ENCODE peak calls at places on chromosome 6, in nine cellular contexts. S is fibroblast of pulmonary artery; N is cardiac muscle cell; K is amniotic stem cell; X is upper lobe of right lung; Q is RCC 7860; E is type B pancreatic cell; L is activated T-helper 9 cell treated with anti-CD3 and anti-CD28 coated beads, Interleukin-2, amount 50 U/mL, for 16 hours; F is occipital lobe. M is an unnamed sample.

GRCh38 chr6:157760589-157761330 is 62.3 kb upstream of the SNX9 start:
- DNase-seq in S (peak), N (peak), K (peak), X (no peak), Q (peak), E (no peak), L (no peak), F (no peak), M (peak)

GRCh38 chr6:167244991-167245390 is 46.1 kb upstream of the UNC93A start:
- DNase-seq in S (no peak), N (no peak), K (no peak), X (no peak), Q (no peak), E (no peak), L (no peak), F (no peak), M (no peak)

GRCh38 chr6:54916858-54917257 is 70.3 kb downstream of the FAM83B start:
- DNase-seq in S (no peak), N (no peak), K (no peak), X (no peak), Q (peak), E (no peak), L (no peak), F (no peak), M (no peak)

GRCh38 chr6:8879334-8879733 is 444.0 kb upstream of the SLC35B3 start:
- DNase-seq in S (no peak), N (no peak), K (no peak), X (no peak), Q (no peak), E (no peak), L (no peak), F (no peak), M (no peak)

GRCh38 chr6:4687656-4687988 is 88.6 kb upstream of the CDYL start:
- DNase-seq in S (no peak), N (no peak), K (no peak), X (no peak), Q (no peak), E (no peak), L (no peak), F (no peak), M (no peak)

GRCh38 chr6:154488276-154488627 is 22.2 kb downstream of the CNKSR3 start:
- DNase-seq in S (no peak), N (no peak), K (no peak), X (no peak), Q (peak), E (no peak), L (no peak), F (no peak), M (no peak)

GRCh38 chr6:45663181-45664180 is 285.7 kb upstream of the SUPT3H start:
- DNase-seq in S (peak), N (peak), K (no peak), X (no peak), Q (no peak), E (peak), L (peak), F (peak), M (no peak)

GRCh38 chr6:159762681-159763293 is 942 bp downstream of the ACAT2 start:
- DNase-seq in S (no peak), N (no peak), K (no peak), X (no peak), Q (no peak), E (no peak), L (peak), F (no peak), M (no peak)

GRCh38 chr6:117346142-117346930 is 79.4 kb downstream of the ROS1 start:
- DNase-seq in S (peak), N (peak), K (peak), X (no peak), Q (peak), E (no peak), L (no peak), F (no peak), M (no peak)

GRCh38 chr6:135191508-135192255 is 10.6 kb downstream of the MYB start:
- DNase-seq in S (no peak), N (no peak), K (no peak), X (no peak), Q (no peak), E (no peak), L (no peak), F (no peak), M (no peak)

GRCh38 chr6:17038316-17038715 is 63.5 kb upstream of the STMND1 start:
- DNase-seq in S (peak), N (peak), K (no peak), X (no peak), Q (no peak), E (no peak), L (no peak), F (no peak), M (no peak)

GRCh38 chr6:125314019-125314581 is 12.3 kb upstream of the HDDC2 start:
- DNase-seq in S (peak), N (peak), K (peak), X (no peak), Q (peak), E (no peak), L (no peak), F (peak), M (peak)

GRCh38 chr6:56226946-56227879 is 20.2 kb downstream of the COL21A1 start:
- DNase-seq in S (peak), N (peak), K (no peak), X (no peak), Q (no peak), E (no peak), L (no peak), F (no peak), M (no peak)

GRCh38 chr6:35911871-35912653 is 8.8 kb downstream of the SRPK1 start:
- DNase-seq in S (peak), N (peak), K (no peak), X (no peak), Q (no peak), E (no peak), L (no peak), F (no peak), M (no peak)

GRCh38 chr6:43842231-43842794 is 72.3 kb downstream of the VEGFA start:
- DNase-seq in S (no peak), N (peak), K (no peak), X (no peak), Q (no peak), E (no peak), L (no peak), F (no peak), M (no peak)

GRCh38 chr6:8803181-8803760 is 367.9 kb upstream of the SLC35B3 start:
- DNase-seq in S (no peak), N (no peak), K (no peak), X (no peak), Q (no peak), E (no peak), L (no peak), F (no peak), M (no peak)

GRCh38 chr6:133241901-133242760 is 974 bp downstream of the EYA4 start:
- DNase-seq in S (peak), N (peak), K (no peak), X (no peak), Q (no peak), E (peak), L (no peak), F (no peak), M (no peak)

GRCh38 chr6:147905721-147906120 is 397.2 kb downstream of the SAMD5 start:
- DNase-seq in S (no peak), N (no peak), K (no peak), X (no peak), Q (no peak), E (no peak), L (no peak), F (no peak), M (no peak)

GRCh38 chr6:42556462-42556861 is 7.4 kb upstream of the UBR2 start:
- DNase-seq in S (no peak), N (no peak), K (no peak), X (no peak), Q (no peak), E (no peak), L (no peak), F (no peak), M (no peak)

GRCh38 chr6:94733066-94733465 is 844.3 kb upstream of the MANEA start:
- DNase-seq in S (no peak), N (no peak), K (no peak), X (no peak), Q (no peak), E (no peak), L (no peak), F (no peak), M (no peak)

GRCh38 chr6:30914854-30915590 is 984 bp downstream of the VARS2 start:
- DNase-seq in S (no peak), N (no peak), K (no peak), X (no peak), Q (no peak), E (no peak), L (no peak), F (no peak), M (no peak)

GRCh38 chr6:84410377-84410776 is 182.9 kb upstream of the CEP162 start:
- DNase-seq in S (no peak), N (no peak), K (no peak), X (no peak), Q (no peak), E (no peak), L (no peak), F (no peak), M (no peak)

GRCh38 chr6:75467906-75468460 is 25.6 kb downstream of the FILIP1 start:
- DNase-seq in S (no peak), N (no peak), K (no peak), X (no peak), Q (no peak), E (no peak), L (no peak), F (no peak), M (no peak)

GRCh38 chr6:29631860-29632731 is 887 bp downstream of the GABBR1 start:
- DNase-seq in S (peak), N (peak), K (no peak), X (peak), Q (no peak), E (peak), L (peak), F (peak), M (peak)

GRCh38 chr6:27255866-27256265 is 8.4 kb downstream of the PRSS16 start:
- DNase-seq in S (no peak), N (no peak), K (no peak), X (no peak), Q (no peak), E (no peak), L (no peak), F (no peak), M (no peak)

GRCh38 chr6:6984585-6985366 is 123.0 kb upstream of the RREB1 start:
- DNase-seq in S (no peak), N (no peak), K (no peak), X (no peak), Q (no peak), E (no peak), L (no peak), F (no peak), M (no peak)

GRCh38 chr6:6414946-6415345 is 94.5 kb upstream of the F13A1 start:
- DNase-seq in S (no peak), N (no peak), K (no peak), X (no peak), Q (no peak), E (no peak), L (no peak), F (no peak), M (no peak)

GRCh38 chr6:1190361-1190760 is 121.5 kb upstream of the FOXQ1 start:
- DNase-seq in S (peak), N (peak), K (peak), X (no peak), Q (peak), E (no peak), L (no peak), F (no peak), M (peak)

GRCh38 chr6:48933136-48933535 is 529.9 kb downstream of the MMUT start:
- DNase-seq in S (no peak), N (no peak), K (no peak), X (no peak), Q (no peak), E (no peak), L (no peak), F (no peak), M (no peak)